ENCODE peak calls at places on chromosomes 11 and 22, in five cellular contexts. One of them, this sample, is unnamed.

GRCh38 chr11:71340076-71340606 is 87.8 kb upstream of the SHANK2 start:
- ATAC-seq in gastroesophageal sphincter: no peak
- ATAC-seq in activated CD4-positive, alpha-beta T cell treated with anti-CD3 and anti-CD28 coated beads for 36 hours: no peak
- ATAC-seq in GM12878: no peak
- ATAC-seq in WTC11: no peak
- ATAC-seq in this sample: no peak

GRCh38 chr11:61028135-61028729 is 56.8 kb downstream of the CD6 start:
- ATAC-seq in gastroesophageal sphincter: no peak
- ATAC-seq in activated CD4-positive, alpha-beta T cell treated with anti-CD3 and anti-CD28 coated beads for 36 hours: peak
- ATAC-seq in GM12878: peak
- ATAC-seq in WTC11: no peak
- ATAC-seq in this sample: peak

GRCh38 chr11:124896821-124897391 is 759 bp downstream of the ROBO4 start:
- ATAC-seq in gastroesophageal sphincter: peak
- ATAC-seq in activated CD4-positive, alpha-beta T cell treated with anti-CD3 and anti-CD28 coated beads for 36 hours: no peak
- ATAC-seq in GM12878: no peak
- ATAC-seq in WTC11: no peak
- ATAC-seq in this sample: no peak

GRCh38 chr11:12201016-12201985 is 90.9 kb downstream of the MICAL2 start:
- ATAC-seq in gastroesophageal sphincter: peak
- ATAC-seq in activated CD4-positive, alpha-beta T cell treated with anti-CD3 and anti-CD28 coated beads for 36 hours: no peak
- ATAC-seq in GM12878: no peak
- ATAC-seq in WTC11: no peak
- ATAC-seq in this sample: no peak

GRCh38 chr11:82995754-82996398 is 75.8 kb downstream of the RAB30 start:
- ATAC-seq in gastroesophageal sphincter: peak
- ATAC-seq in activated CD4-positive, alpha-beta T cell treated with anti-CD3 and anti-CD28 coated beads for 36 hours: peak
- ATAC-seq in GM12878: peak
- ATAC-seq in WTC11: no peak
- ATAC-seq in this sample: peak

GRCh38 chr22:40231618-40232313 is 54.0 kb downstream of the TNRC6B start:
- ATAC-seq in gastroesophageal sphincter: no peak
- ATAC-seq in activated CD4-positive, alpha-beta T cell treated with anti-CD3 and anti-CD28 coated beads for 36 hours: no peak
- ATAC-seq in GM12878: no peak
- ATAC-seq in WTC11: no peak
- ATAC-seq in this sample: no peak

GRCh38 chr11:44747339-44747738 is 20.6 kb downstream of the TSPAN18 start:
- ATAC-seq in gastroesophageal sphincter: peak
- ATAC-seq in activated CD4-positive, alpha-beta T cell treated with anti-CD3 and anti-CD28 coated beads for 36 hours: peak
- ATAC-seq in GM12878: no peak
- ATAC-seq in WTC11: no peak
- ATAC-seq in this sample: no peak

GRCh38 chr22:25716637-25717036 is 25.4 kb upstream of the MYO18B start:
- ATAC-seq in gastroesophageal sphincter: no peak
- ATAC-seq in activated CD4-positive, alpha-beta T cell treated with anti-CD3 and anti-CD28 coated beads for 36 hours: no peak
- ATAC-seq in GM12878: no peak
- ATAC-seq in WTC11: no peak
- ATAC-seq in this sample: no peak

GRCh38 chr11:17412488-17413180 is 24.2 kb upstream of the KCNJ11 start:
- ATAC-seq in gastroesophageal sphincter: no peak
- ATAC-seq in activated CD4-positive, alpha-beta T cell treated with anti-CD3 and anti-CD28 coated beads for 36 hours: no peak
- ATAC-seq in GM12878: no peak
- ATAC-seq in WTC11: peak
- ATAC-seq in this sample: no peak

GRCh38 chr22:30250713-30251267 is 4.2 kb upstream of the LIF start:
- ATAC-seq in gastroesophageal sphincter: no peak
- ATAC-seq in activated CD4-positive, alpha-beta T cell treated with anti-CD3 and anti-CD28 coated beads for 36 hours: peak
- ATAC-seq in GM12878: peak
- ATAC-seq in WTC11: no peak
- ATAC-seq in this sample: peak

GRCh38 chr11:27040302-27041115 is at the start of gene BBOX1:
- ATAC-seq in gastroesophageal sphincter: no peak
- ATAC-seq in activated CD4-positive, alpha-beta T cell treated with anti-CD3 and anti-CD28 coated beads for 36 hours: no peak
- ATAC-seq in GM12878: no peak
- ATAC-seq in WTC11: peak
- ATAC-seq in this sample: peak

GRCh38 chr11:34344410-34345011 is 13.3 kb downstream of the ABTB2 start:
- ATAC-seq in gastroesophageal sphincter: no peak
- ATAC-seq in activated CD4-positive, alpha-beta T cell treated with anti-CD3 and anti-CD28 coated beads for 36 hours: no peak
- ATAC-seq in GM12878: no peak
- ATAC-seq in WTC11: no peak
- ATAC-seq in this sample: no peak

GRCh38 chr11:10824888-10825287 is 16.2 kb upstream of the EIF4G2 start:
- ATAC-seq in gastroesophageal sphincter: no peak
- ATAC-seq in activated CD4-positive, alpha-beta T cell treated with anti-CD3 and anti-CD28 coated beads for 36 hours: no peak
- ATAC-seq in GM12878: peak
- ATAC-seq in WTC11: no peak
- ATAC-seq in this sample: peak

GRCh38 chr22:46626911-46627805 is 7.0 kb downstream of the GRAMD4 start:
- ATAC-seq in gastroesophageal sphincter: no peak
- ATAC-seq in activated CD4-positive, alpha-beta T cell treated with anti-CD3 and anti-CD28 coated beads for 36 hours: no peak
- ATAC-seq in GM12878: no peak
- ATAC-seq in WTC11: peak
- ATAC-seq in this sample: no peak

GRCh38 chr11:13384837-13385417 is 78.1 kb downstream of the BTBD10 start:
- ATAC-seq in gastroesophageal sphincter: no peak
- ATAC-seq in activated CD4-positive, alpha-beta T cell treated with anti-CD3 and anti-CD28 coated beads for 36 hours: peak
- ATAC-seq in GM12878: peak
- ATAC-seq in WTC11: peak
- ATAC-seq in this sample: no peak

GRCh38 chr22:23698094-23698493 is 7.3 kb downstream of the RGL4 start:
- ATAC-seq in gastroesophageal sphincter: no peak
- ATAC-seq in activated CD4-positive, alpha-beta T cell treated with anti-CD3 and anti-CD28 coated beads for 36 hours: no peak
- ATAC-seq in GM12878: no peak
- ATAC-seq in WTC11: no peak
- ATAC-seq in this sample: no peak

GRCh38 chr22:29689872-29690213 is 30.0 kb upstream of the CABP7 start:
- ATAC-seq in gastroesophageal sphincter: peak
- ATAC-seq in activated CD4-positive, alpha-beta T cell treated with anti-CD3 and anti-CD28 coated beads for 36 hours: peak
- ATAC-seq in GM12878: peak
- ATAC-seq in WTC11: peak
- ATAC-seq in this sample: no peak

GRCh38 chr11:45665933-45666647 is 668 bp upstream of the CHST1 start:
- ATAC-seq in gastroesophageal sphincter: peak
- ATAC-seq in activated CD4-positive, alpha-beta T cell treated with anti-CD3 and anti-CD28 coated beads for 36 hours: no peak
- ATAC-seq in GM12878: no peak
- ATAC-seq in WTC11: peak
- ATAC-seq in this sample: no peak

GRCh38 chr22:30830907-30831306 is 136.2 kb downstream of the OSBP2 start:
- ATAC-seq in gastroesophageal sphincter: no peak
- ATAC-seq in activated CD4-positive, alpha-beta T cell treated with anti-CD3 and anti-CD28 coated beads for 36 hours: no peak
- ATAC-seq in GM12878: no peak
- ATAC-seq in WTC11: no peak
- ATAC-seq in this sample: no peak

GRCh38 chr11:65672180-65672860 is 9.6 kb upstream of the RELA start:
- ATAC-seq in gastroesophageal sphincter: no peak
- ATAC-seq in activated CD4-positive, alpha-beta T cell treated with anti-CD3 and anti-CD28 coated beads for 36 hours: peak
- ATAC-seq in GM12878: peak
- ATAC-seq in WTC11: no peak
- ATAC-seq in this sample: no peak

GRCh38 chr22:22702159-22702873 is 57.9 kb downstream of the GGTLC2 start:
- ATAC-seq in gastroesophageal sphincter: no peak
- ATAC-seq in activated CD4-positive, alpha-beta T cell treated with anti-CD3 and anti-CD28 coated beads for 36 hours: no peak
- ATAC-seq in GM12878: peak
- ATAC-seq in WTC11: peak
- ATAC-seq in this sample: no peak

GRCh38 chr22:49664891-49665290 is 162.8 kb downstream of the BRD1 start:
- ATAC-seq in gastroesophageal sphincter: no peak
- ATAC-seq in activated CD4-positive, alpha-beta T cell treated with anti-CD3 and anti-CD28 coated beads for 36 hours: no peak
- ATAC-seq in GM12878: no peak
- ATAC-seq in WTC11: no peak
- ATAC-seq in this sample: no peak

GRCh38 chr11:57364851-57365660 is 15.9 kb downstream of the PRG3 start:
- ATAC-seq in gastroesophageal sphincter: no peak
- ATAC-seq in activated CD4-positive, alpha-beta T cell treated with anti-CD3 and anti-CD28 coated beads for 36 hours: no peak
- ATAC-seq in GM12878: no peak
- ATAC-seq in WTC11: peak
- ATAC-seq in this sample: no peak

GRCh38 chr11:101987370-101987769 is 59.9 kb upstream of the CFAP300 start:
- ATAC-seq in gastroesophageal sphincter: no peak
- ATAC-seq in activated CD4-positive, alpha-beta T cell treated with anti-CD3 and anti-CD28 coated beads for 36 hours: no peak
- ATAC-seq in GM12878: no peak
- ATAC-seq in WTC11: no peak
- ATAC-seq in this sample: no peak

GRCh38 chr11:129726179-129726578 is 89.5 kb upstream of the TMEM45B start:
- ATAC-seq in gastroesophageal sphincter: no peak
- ATAC-seq in activated CD4-positive, alpha-beta T cell treated with anti-CD3 and anti-CD28 coated beads for 36 hours: no peak
- ATAC-seq in GM12878: no peak
- ATAC-seq in WTC11: no peak
- ATAC-seq in this sample: no peak

GRCh38 chr22:44721206-44721605 is 19.2 kb downstream of the PRR5 start:
- ATAC-seq in gastroesophageal sphincter: no peak
- ATAC-seq in activated CD4-positive, alpha-beta T cell treated with anti-CD3 and anti-CD28 coated beads for 36 hours: no peak
- ATAC-seq in GM12878: no peak
- ATAC-seq in WTC11: peak
- ATAC-seq in this sample: no peak

GRCh38 chr11:86459682-86460460 is 85.2 kb downstream of the CCDC81 start:
- ATAC-seq in gastroesophageal sphincter: peak
- ATAC-seq in activated CD4-positive, alpha-beta T cell treated with anti-CD3 and anti-CD28 coated beads for 36 hours: peak
- ATAC-seq in GM12878: no peak
- ATAC-seq in WTC11: peak
- ATAC-seq in this sample: no peak

GRCh38 chr11:16292167-16292859 is 64.0 kb downstream of the SOX6 start:
- ATAC-seq in gastroesophageal sphincter: no peak
- ATAC-seq in activated CD4-positive, alpha-beta T cell treated with anti-CD3 and anti-CD28 coated beads for 36 hours: no peak
- ATAC-seq in GM12878: no peak
- ATAC-seq in WTC11: no peak
- ATAC-seq in this sample: no peak

GRCh38 chr11:75428301-75428724 is 4.7 kb downstream of the KLHL35 start:
- ATAC-seq in gastroesophageal sphincter: peak
- ATAC-seq in activated CD4-positive, alpha-beta T cell treated with anti-CD3 and anti-CD28 coated beads for 36 hours: peak
- ATAC-seq in GM12878: no peak
- ATAC-seq in WTC11: peak
- ATAC-seq in this sample: peak

GRCh38 chr22:36865346-36865745 is 4.5 kb downstream of the NCF4 start:
- ATAC-seq in gastroesophageal sphincter: no peak
- ATAC-seq in activated CD4-positive, alpha-beta T cell treated with anti-CD3 and anti-CD28 coated beads for 36 hours: no peak
- ATAC-seq in GM12878: no peak
- ATAC-seq in WTC11: no peak
- ATAC-seq in this sample: no peak

GRCh38 chr11:12103411-12104225 is 6.8 kb upstream of the MICAL2 start:
- ATAC-seq in gastroesophageal sphincter: peak
- ATAC-seq in activated CD4-positive, alpha-beta T cell treated with anti-CD3 and anti-CD28 coated beads for 36 hours: no peak
- ATAC-seq in GM12878: no peak
- ATAC-seq in WTC11: peak
- ATAC-seq in this sample: no peak

This sample was measured in stimulated activated memory B cell treated with anti-CD40 and anti-IgM and Interleukin-4, amounts not matched to agents 10 μg/mL and 1 μg/mL and 100 μg/mL, for 72 hours.